ENCODE peak calls at places on chromosome 21, in four cellular contexts. E is IMR-90, M is H9, A is H1. S is an unnamed sample.

GRCh38 chr21:37758997-37759396 is 157.3 kb downstream of the KCNJ6 start:
- DNase-seq in E (peak; percentile 62), M (peak; percentile 79), A (peak; percentile 38), S (peak; percentile 74)

GRCh38 chr21:27423073-27423472 is 456.2 kb upstream of the ADAMTS5 start:
- DNase-seq in E (peak; percentile 95), M (no peak), A (no peak), S (peak; percentile 66)

GRCh38 chr21:17709266-17709611 is 96.5 kb upstream of the BTG3 start:
- DNase-seq in E (no peak), M (no peak), A (no peak), S (no peak)

GRCh38 chr21:29430581-29430980 is 131.9 kb downstream of the BACH1 start:
- DNase-seq in E (no peak), M (no peak), A (no peak), S (peak; percentile 79)

GRCh38 chr21:14982336-14982735 is 82.5 kb downstream of the NRIP1 start:
- DNase-seq in E (peak; percentile 57), M (no peak), A (no peak), S (no peak)

GRCh38 chr21:36719614-36720013 is 20.7 kb downstream of the SIM2 start:
- DNase-seq in E (no peak), M (no peak), A (no peak), S (no peak)

GRCh38 chr21:27190601-27191000 is 223.7 kb upstream of the ADAMTS5 start:
- DNase-seq in E (peak; percentile 50), M (no peak), A (no peak), S (no peak)

GRCh38 chr21:46219591-46220239 is 8.9 kb downstream of the LSS start:
- DNase-seq in E (no peak), M (no peak), A (no peak), S (no peak)

GRCh38 chr21:37835512-37835911 is 80.7 kb downstream of the KCNJ6 start:
- DNase-seq in E (no peak), M (no peak), A (no peak), S (no peak)

GRCh38 chr21:46060596-46061061 is 37.3 kb upstream of the COL6A2 start:
- DNase-seq in E (peak; percentile 100), M (no peak), A (no peak), S (no peak)

GRCh38 chr21:26966360-26966977 is 419 bp downstream of the ADAMTS5 start:
- DNase-seq in E (peak; percentile 37), M (peak; percentile 71), A (no peak), S (peak; percentile 73)

GRCh38 chr21:46109251-46110221 is 11.6 kb downstream of the COL6A2 start:
- DNase-seq in E (no peak), M (peak; percentile 23), A (no peak), S (no peak)

GRCh38 chr21:15976807-15977206 is 247.0 kb downstream of the USP25 start:
- DNase-seq in E (no peak), M (no peak), A (no peak), S (peak; percentile 53)

GRCh38 chr21:36630485-36631206 is 68.3 kb upstream of the SIM2 start:
- DNase-seq in E (peak; percentile 22), M (peak; percentile 86), A (peak; percentile 64), S (peak; percentile 79)

GRCh38 chr21:41808846-41809245 is 42.0 kb upstream of the RIPK4 start:
- DNase-seq in E (no peak), M (no peak), A (no peak), S (no peak)

GRCh38 chr21:41805643-41806042 is 38.8 kb upstream of the RIPK4 start:
- DNase-seq in E (no peak), M (no peak), A (no peak), S (no peak)

GRCh38 chr21:41809891-41810596 is 43.2 kb upstream of the RIPK4 start:
- DNase-seq in E (no peak), M (no peak), A (no peak), S (no peak)

GRCh38 chr21:41806773-41807172 is 39.9 kb upstream of the RIPK4 start:
- DNase-seq in E (no peak), M (no peak), A (no peak), S (no peak)

DNA sequence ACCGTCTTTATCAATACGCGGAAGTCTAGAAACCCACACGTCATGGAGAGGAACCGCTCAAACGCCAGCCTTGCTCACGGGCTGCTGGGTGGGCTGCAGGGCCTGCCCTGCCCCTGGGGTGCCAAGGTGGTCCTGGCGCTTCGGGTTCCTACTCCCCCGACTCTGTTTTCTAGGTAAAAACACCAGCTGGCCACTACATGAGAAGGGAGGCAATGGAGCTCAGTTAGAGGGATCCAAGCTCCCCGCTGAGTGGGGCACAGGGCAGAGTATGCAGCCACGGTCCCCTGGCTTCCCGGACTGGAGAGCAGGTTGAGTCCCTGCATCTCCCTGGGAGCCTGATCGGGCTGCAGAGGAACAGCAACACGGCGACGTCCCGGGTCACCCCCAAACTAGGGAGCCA is 41.2 kb upstream of the RIPK4 start:
- DNase-seq in E (no peak), M (no peak), A (no peak), S (no peak)
- H4K5ac ChIP-seq in E (no peak overlapping the region), M (no peak overlapping the region), A (no peak overlapping the region), S (no peak overlapping the region)

GRCh38 chr21:43603641-43604504 is 55.4 kb downstream of the HSF2BP start:
- DNase-seq in E (peak; percentile 67), M (no peak), A (no peak), S (peak; percentile 27)
- H3K4ac ChIP-seq in E (peak overlapping the region; percentile 97), M (no peak overlapping the region), A (no peak overlapping the region), S (no peak overlapping the region)

DNA sequence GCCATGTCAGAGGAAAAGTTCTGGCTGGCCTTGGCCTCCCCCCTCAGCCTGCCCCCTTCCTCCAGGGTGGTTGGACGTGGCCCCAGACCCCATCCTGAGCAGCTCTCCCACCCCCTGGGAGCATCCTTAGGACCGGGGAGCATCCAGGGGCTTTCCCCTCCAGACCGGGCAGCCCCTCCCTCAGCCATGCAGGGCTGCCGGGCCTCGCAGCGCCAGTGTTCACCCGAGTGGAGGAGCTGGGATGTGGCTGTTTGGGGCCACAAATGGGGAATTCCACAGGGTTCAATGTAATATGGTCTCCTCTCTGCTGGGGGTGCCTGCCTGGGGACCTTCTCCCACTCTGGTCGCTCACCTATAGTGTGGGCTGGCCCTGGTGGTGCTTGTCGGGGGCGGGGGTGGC is 4.2 kb upstream of the PFKL start:
- DNase-seq in E (no peak), M (no peak), A (no peak), S (no peak)
- H2BK15ac ChIP-seq in E (no peak overlapping the region), M (no peak overlapping the region), A (no peak overlapping the region), S (no peak overlapping the region)

DNA sequence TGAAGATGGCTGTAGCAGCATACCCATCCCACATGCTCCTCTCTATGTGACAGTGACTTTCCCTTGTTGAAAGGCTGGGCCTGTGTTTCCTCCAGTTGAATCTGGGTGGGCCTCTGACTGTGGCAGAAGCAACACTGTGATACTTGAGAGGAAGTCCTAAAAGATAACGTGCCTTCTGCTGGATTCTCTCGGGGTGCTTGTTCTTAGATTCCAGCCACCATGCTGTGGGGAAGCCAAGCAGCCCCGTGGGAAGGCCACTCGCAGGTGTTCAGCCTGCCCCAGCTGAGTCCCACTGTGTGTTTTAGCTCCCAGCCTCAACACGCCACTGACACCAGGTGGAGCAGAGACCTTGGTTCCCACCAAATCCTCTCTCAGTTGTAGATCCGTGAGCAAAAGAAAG is 31.5 kb downstream of the TRAPPC10 start:
- DNase-seq in E (no peak), M (no peak), A (no peak), S (peak; percentile 14)
- H4K5ac ChIP-seq in E (no peak overlapping the region), M (no peak overlapping the region), A (no peak overlapping the region), S (no peak overlapping the region)

DNA sequence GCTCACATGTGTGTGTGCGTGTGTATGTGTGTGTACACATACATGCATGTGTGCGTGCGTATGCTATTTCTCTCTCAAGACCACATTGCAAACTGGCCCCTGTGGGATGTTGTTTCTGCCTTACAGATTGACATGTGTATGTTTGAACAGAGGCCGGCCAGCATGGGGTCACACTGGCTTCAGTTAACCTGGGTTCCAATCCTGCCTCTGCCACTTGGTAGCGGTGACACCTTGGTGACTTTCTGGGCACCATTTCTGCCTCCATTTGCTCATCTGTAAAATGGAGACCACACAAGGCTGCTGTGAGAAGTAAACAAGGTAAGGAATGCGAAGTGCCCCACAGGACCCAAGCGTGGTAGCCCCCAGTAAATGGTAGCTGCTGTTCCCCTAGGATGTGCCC is 51.7 kb downstream of the TCP10L start:
- DNase-seq in E (no peak), M (no peak), A (no peak), S (no peak)
- H3K4ac ChIP-seq in E (no peak overlapping the region), M (no peak overlapping the region), A (no peak overlapping the region), S (no peak overlapping the region)

GRCh38 chr21:42067531-42068255 is 3.4 kb upstream of the UMODL1 start:
- DNase-seq in E (no peak), M (no peak), A (no peak), S (peak; percentile 63)
- H2BK15ac ChIP-seq in E (no peak overlapping the region), M (no peak overlapping the region), A (no peak overlapping the region), S (no peak overlapping the region)

DNA sequence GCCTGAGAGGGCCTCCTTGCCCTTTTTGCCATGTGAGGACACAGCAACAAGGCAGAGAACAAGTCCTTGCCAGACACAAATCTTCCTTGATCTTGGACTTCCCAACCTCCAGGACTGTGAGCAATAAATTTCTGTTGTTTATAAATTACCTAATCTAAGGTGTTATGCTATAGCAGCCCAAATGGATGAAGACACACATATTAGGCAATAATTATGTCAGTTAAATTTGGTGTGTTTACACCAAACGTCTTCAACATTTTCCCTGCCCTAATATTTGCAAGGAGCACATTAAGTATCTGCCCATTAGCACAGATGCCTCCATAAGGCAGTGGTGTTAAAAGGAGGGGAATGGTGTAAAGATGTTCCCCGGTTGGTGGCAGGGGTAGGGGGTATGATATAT is 94.8 kb downstream of the ETS2 start:
- DNase-seq in E (no peak), M (no peak), A (no peak), S (no peak)
- H4K5ac ChIP-seq in E (no peak overlapping the region), M (no peak overlapping the region), A (no peak overlapping the region), S (no peak overlapping the region)

GRCh38 chr21:44759628-44760285 is 41.9 kb downstream of the UBE2G2 start:
- DNase-seq in E (no peak), M (peak; percentile 19), A (no peak), S (no peak)

GRCh38 chr21:44758141-44758561 is 43.5 kb downstream of the UBE2G2 start:
- DNase-seq in E (no peak), M (peak; percentile 17), A (no peak), S (no peak)

GRCh38 chr21:44760376-44760775 is 41.2 kb downstream of the UBE2G2 start:
- DNase-seq in E (no peak), M (peak; percentile 25), A (no peak), S (no peak)

GRCh38 chr21:44757731-44758130 is 43.9 kb downstream of the UBE2G2 start:
- DNase-seq in E (no peak), M (peak; percentile 15), A (no peak), S (no peak)

GRCh38 chr21:44758781-44759627 is 42.6 kb downstream of the UBE2G2 start:
- DNase-seq in E (no peak), M (peak; percentile 42), A (no peak), S (no peak)
- H3K4ac ChIP-seq in E (no peak overlapping the region), M (no peak overlapping the region), A (peak overlapping the region; percentile 23), S (no peak overlapping the region)

DNA sequence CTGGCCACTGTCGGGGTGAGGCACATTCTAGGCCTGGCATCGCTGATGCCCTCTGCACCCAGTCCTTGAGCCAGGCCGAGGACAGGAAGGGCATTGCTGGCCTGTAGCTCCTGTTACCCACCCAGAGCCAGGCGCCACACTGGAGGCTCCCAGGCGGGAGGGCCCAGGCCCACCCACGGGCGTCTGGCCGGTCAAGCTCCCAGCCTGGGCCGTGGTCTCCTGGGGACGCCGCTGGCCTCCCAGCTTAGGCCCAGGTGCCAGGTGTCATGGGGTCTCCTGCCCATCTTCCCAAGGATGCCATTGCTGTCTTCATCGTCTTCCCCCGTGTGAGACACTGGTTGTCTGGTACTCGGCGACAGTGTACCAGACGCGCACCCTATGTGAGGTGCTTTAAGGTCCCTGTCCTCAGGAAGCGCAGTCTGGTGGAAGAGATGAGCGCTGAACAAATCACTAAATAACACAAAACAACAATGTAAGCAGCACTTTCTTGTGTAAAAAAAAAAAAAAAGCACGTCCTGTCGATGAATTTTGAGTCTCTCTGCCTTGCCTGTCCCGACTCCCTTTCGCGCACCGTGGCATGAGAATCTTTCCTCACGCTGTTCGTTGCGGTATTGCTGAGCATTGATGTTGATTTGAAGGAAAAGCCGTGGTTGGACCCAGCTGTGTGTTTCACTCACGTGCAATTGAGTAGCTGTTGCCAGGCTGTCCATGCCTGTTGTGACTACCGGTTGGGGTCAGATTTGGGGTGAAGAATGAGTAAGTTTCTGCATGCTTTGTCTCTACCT is 27.0 kb upstream of the TRAPPC10 start:
- DNase-seq in E (peak; percentile 24), M (no peak), A (no peak), S (peak; percentile 3)
- H2BK15ac ChIP-seq in E (no peak overlapping the region), M (no peak overlapping the region), A (peak overlapping the region; percentile 72), S (no peak overlapping the region)